ENCODE peak calls at places on chromosome 22, in four cellular contexts. O, P, E and R are unnamed samples.

GRCh38 chr22:50008151-50009040 is 4.2 kb downstream of the IL17REL start:
- DNase-seq in O (no peak), P (no peak), E (no peak), R (no peak)

GRCh38 chr22:31650391-31650790 is 11.6 kb downstream of the PISD start:
- DNase-seq in O (no peak), P (no peak), E (peak; percentile 56), R (no peak)

GRCh38 chr22:39231197-39231950 is 13.4 kb downstream of the PDGFB start:
- DNase-seq in O (no peak), P (no peak), E (no peak), R (no peak)

GRCh38 chr22:50599816-50600454 is 658 bp upstream of the MAPK8IP2 start:
- DNase-seq in O (no peak), P (peak; percentile 51), E (peak; percentile 49), R (peak; percentile 18)

GRCh38 chr22:37604875-37605274 is 3.8 kb upstream of the GGA1 start:
- DNase-seq in O (no peak), P (no peak), E (no peak), R (no peak)

GRCh38 chr22:32847067-32847491 is 45.6 kb downstream of the TIMP3 start:
- DNase-seq in O (no peak), P (no peak), E (no peak), R (peak; percentile 62)

GRCh38 chr22:44002324-44002723 is 21.8 kb upstream of the PARVB start:
- DNase-seq in O (no peak), P (no peak), E (no peak), R (no peak)

GRCh38 chr22:48185656-48186055 is 1423.2 kb downstream of the TBC1D22A start:
- DNase-seq in O (no peak), P (no peak), E (peak; percentile 9), R (no peak)

GRCh38 chr22:27686534-27686933 is 115.0 kb downstream of the MN1 start:
- DNase-seq in O (peak; percentile 7), P (peak; percentile 82), E (no peak), R (no peak)

GRCh38 chr22:45997775-45998637 is 21.0 kb upstream of the WNT7B start:
- DNase-seq in O (no peak), P (peak; percentile 41), E (no peak), R (no peak)

GRCh38 chr22:36027960-36028645 is 521 bp downstream of the RBFOX2 start:
- DNase-seq in O (peak; percentile 20), P (peak; percentile 49), E (peak; percentile 77), R (peak; percentile 72)

GRCh38 chr22:38878001-38878400 is 6.0 kb upstream of the CBX6 start:
- DNase-seq in O (no peak), P (no peak), E (no peak), R (no peak)

GRCh38 chr22:18968011-18968749 is 32.1 kb upstream of the PRODH start:
- DNase-seq in O (no peak), P (no peak), E (peak; percentile 34), R (no peak)

GRCh38 chr22:43390166-43390565 is 21.6 kb upstream of the MPPED1 start:
- DNase-seq in O (no peak), P (no peak), E (no peak), R (no peak)

GRCh38 chr22:27460596-27461347 is 340.8 kb downstream of the MN1 start:
- DNase-seq in O (no peak), P (peak; percentile 49), E (peak; percentile 58), R (no peak)